ENCODE peak calls at places on chromosome 9, in nine cellular contexts. W, U, R, S, O, P, Z, F and X are unnamed samples.

GRCh38 chr9:90815183-90815943 is 13.7 kb downstream of the SYK start:
- DNase-seq in U (no peak), W (peak), P (no peak), O (peak), R (no peak), F (peak), Z (no peak), S (peak), X (no peak)

GRCh38 chr9:38621434-38622082 is 1.2 kb upstream of the ANKRD18A start:
- DNase-seq in W (peak), Z (peak), O (no peak), F (no peak), U (no peak), P (peak), R (peak), S (no peak), X (no peak)

GRCh38 chr9:84697494-84698114 is 28.1 kb downstream of the NTRK2 start:
- DNase-seq in Z (peak), F (peak), U (peak), O (peak), W (peak), S (no peak), R (peak), P (peak), X (peak)

GRCh38 chr9:127979333-127980055 is 1.3 kb downstream of the EEIG1 start:
- DNase-seq in P (peak), R (peak), U (peak), W (no peak), F (no peak), O (peak), Z (peak), S (peak), X (peak)

GRCh38 chr9:129211686-129212085 is 33.6 kb upstream of the IER5L start:
- DNase-seq in S (no peak), U (no peak), Z (no peak), W (no peak), O (no peak), P (no peak), F (no peak), R (no peak), X (no peak)

GRCh38 chr9:74960548-74960947 is 7.8 kb upstream of the C9orf40 start:
- DNase-seq in W (no peak), S (no peak), U (peak), O (no peak), P (peak), F (no peak), R (no peak), Z (no peak), X (peak)

GRCh38 chr9:19471737-19472648 is 63.2 kb downstream of the ACER2 start:
- DNase-seq in R (peak), O (peak), U (peak), Z (peak), S (peak), P (peak), F (peak), W (peak), X (peak)

GRCh38 chr9:125140576-125140975 is 2.8 kb downstream of the SCAI start:
- DNase-seq in O (no peak), W (peak), S (no peak), U (no peak), P (no peak), Z (no peak), R (no peak), F (no peak), X (no peak)

GRCh38 chr9:132651259-132651658 is 18.5 kb downstream of the DDX31 start:
- DNase-seq in Z (no peak), P (peak), F (no peak), S (no peak), U (peak), W (no peak), O (peak), R (no peak), X (peak)

GRCh38 chr9:74521009-74521408 is 23.9 kb downstream of the RORB start:
- DNase-seq in Z (no peak), S (no peak), P (no peak), O (no peak), R (no peak), F (no peak), U (peak), W (no peak), X (no peak)

GRCh38 chr9:101465330-101465915 is 29.8 kb upstream of the ALDOB start:
- DNase-seq in F (peak), P (peak), S (no peak), U (peak), O (peak), R (peak), W (peak), Z (peak), X (peak)
- TF ChIP-seq CTCF in F (peak), P (peak), S (peak), U (peak), O (peak), R (peak), W (peak), Z (peak), X (peak)

DNA sequence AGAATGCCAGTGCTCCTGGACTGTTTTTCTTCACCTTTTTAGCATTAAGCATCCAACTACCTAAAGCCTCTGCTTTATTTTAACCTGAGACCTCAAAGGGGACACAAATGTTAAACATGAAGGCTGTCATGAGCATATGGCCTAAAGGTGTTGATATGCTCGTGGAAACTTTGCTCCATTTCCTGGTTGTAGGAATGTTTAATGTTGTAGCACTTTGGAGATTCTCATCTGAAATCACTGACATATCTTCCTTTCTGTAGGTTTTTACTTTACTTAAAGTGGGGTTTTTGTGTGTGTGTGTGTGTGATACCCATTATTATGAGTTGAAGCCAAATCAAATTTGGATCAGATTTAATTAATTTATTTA is 37.0 kb downstream of the HABP4 start:
- DNase-seq in U (no peak), P (no peak), W (no peak), F (no peak), Z (no peak), R (no peak), S (no peak), O (no peak), X (no peak)
- H3K4me3 ChIP-seq in U (no peak), P (no peak), W (no peak), F (no peak), Z (no peak), R (no peak), S (no peak), O (no peak), X (no peak)

DNA sequence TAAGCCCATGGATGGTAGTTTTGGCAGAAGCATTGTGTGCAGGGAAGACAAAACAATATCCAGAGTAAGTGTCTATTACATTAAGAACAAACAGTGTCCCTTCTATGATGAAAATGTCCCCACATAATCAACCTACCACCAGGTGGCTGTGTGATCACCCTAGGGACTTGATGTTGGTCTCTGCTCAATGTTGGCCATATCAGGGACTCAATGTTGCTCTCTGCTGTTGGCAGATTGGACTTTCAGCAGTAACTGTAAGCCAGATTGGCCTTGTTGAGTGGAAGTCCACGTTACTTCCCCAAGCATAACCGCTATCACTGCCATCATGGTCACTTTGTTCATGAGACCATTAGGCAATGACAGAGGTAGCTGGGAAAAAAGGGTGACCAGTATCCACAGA is 52.8 kb upstream of the PRSS3 start:
- DNase-seq in P (no peak), W (no peak), R (no peak), S (no peak), Z (no peak), U (no peak), F (no peak), O (no peak), X (no peak)
- TF ChIP-seq CTCF in P (peak), W (no peak), R (no peak), S (peak), Z (no peak), U (no peak), F (no peak), O (no peak), X (no peak)

GRCh38 chr9:137671196-137671538 is 52.4 kb downstream of the EHMT1 start:
- DNase-seq in U (no peak), F (no peak), R (no peak), P (no peak), O (no peak), S (no peak), Z (no peak), W (no peak), X (no peak)

GRCh38 chr9:137674307-137675305 is 55.8 kb downstream of the EHMT1 start:
- DNase-seq in F (no peak), S (no peak), Z (no peak), R (no peak), O (no peak), P (no peak), U (no peak), W (no peak), X (no peak)

GRCh38 chr9:137672907-137673791 is 54.3 kb downstream of the EHMT1 start:
- DNase-seq in Z (peak), R (peak), U (peak), S (peak), P (peak), F (peak), W (no peak), O (peak), X (peak)

GRCh38 chr9:137671721-137672120 is 52.9 kb downstream of the EHMT1 start:
- DNase-seq in O (no peak), P (no peak), S (no peak), Z (no peak), U (no peak), W (no peak), F (no peak), R (no peak), X (no peak)

GRCh38 chr9:137673871-137674270 is 55.1 kb downstream of the EHMT1 start:
- DNase-seq in S (no peak), W (no peak), O (no peak), P (no peak), R (no peak), U (peak), F (no peak), Z (no peak), X (no peak)
- H3K4me3 ChIP-seq in S (no peak), W (no peak), O (no peak), P (no peak), R (no peak), U (no peak), F (no peak), Z (no peak), X (no peak)

GRCh38 chr9:73067074-73067473 is 84.6 kb upstream of the ANXA1 start:
- DNase-seq in Z (no peak), R (no peak), P (no peak), W (no peak), F (no peak), U (no peak), S (no peak), O (no peak), X (no peak)
- TF ChIP-seq CTCF in Z (no peak), R (peak), P (peak), W (no peak), F (no peak), U (no peak), S (peak), O (peak), X (no peak)

GRCh38 chr9:114097613-114098020 is 1.5 kb downstream of the KIF12 start:
- DNase-seq in W (no peak), Z (no peak), F (no peak), S (no peak), P (peak), U (no peak), O (no peak), R (peak), X (peak)

GRCh38 chr9:114094971-114095370 is 4.1 kb downstream of the KIF12 start:
- DNase-seq in Z (no peak), P (no peak), U (no peak), W (no peak), R (peak), S (no peak), O (no peak), F (no peak), X (no peak)

GRCh38 chr9:114098021-114098659 is 952 bp downstream of the KIF12 start:
- DNase-seq in W (peak), Z (no peak), F (no peak), O (no peak), R (peak), U (no peak), P (peak), S (no peak), X (no peak)

GRCh38 chr9:114096866-114097612 is 2.1 kb downstream of the KIF12 start:
- DNase-seq in O (no peak), W (no peak), P (no peak), U (no peak), S (no peak), Z (no peak), F (no peak), R (peak), X (no peak)

GRCh38 chr9:114096041-114096511 is 3.0 kb downstream of the KIF12 start:
- DNase-seq in Z (no peak), P (no peak), R (peak), W (no peak), F (no peak), S (no peak), O (no peak), U (no peak), X (no peak)
- H3K4me3 ChIP-seq in Z (no peak), P (no peak), R (no peak), W (no peak), F (no peak), S (no peak), O (no peak), U (no peak), X (no peak)

GRCh38 chr9:15622596-15622995 is 69.8 kb downstream of the CCDC171 start:
- DNase-seq in S (no peak), R (no peak), W (no peak), O (no peak), Z (no peak), U (peak), F (no peak), P (peak), X (peak)
- TF ChIP-seq CTCF in S (peak), R (no peak), W (peak), O (peak), Z (no peak), U (peak), F (no peak), P (peak), X (peak)

GRCh38 chr9:16475257-16475656 is 395.2 kb downstream of the BNC2 start:
- DNase-seq in Z (no peak), U (no peak), P (no peak), W (no peak), F (no peak), S (no peak), R (no peak), O (no peak), X (no peak)
- H3K4me3 ChIP-seq in Z (no peak), U (no peak), P (no peak), W (no peak), F (no peak), S (no peak), R (no peak), O (no peak), X (no peak)

GRCh38 chr9:101731429-101731828 is 7.0 kb downstream of the GRIN3A start:
- DNase-seq in S (no peak), Z (no peak), F (no peak), R (no peak), U (no peak), O (no peak), P (no peak), W (no peak), X (no peak)

DNA sequence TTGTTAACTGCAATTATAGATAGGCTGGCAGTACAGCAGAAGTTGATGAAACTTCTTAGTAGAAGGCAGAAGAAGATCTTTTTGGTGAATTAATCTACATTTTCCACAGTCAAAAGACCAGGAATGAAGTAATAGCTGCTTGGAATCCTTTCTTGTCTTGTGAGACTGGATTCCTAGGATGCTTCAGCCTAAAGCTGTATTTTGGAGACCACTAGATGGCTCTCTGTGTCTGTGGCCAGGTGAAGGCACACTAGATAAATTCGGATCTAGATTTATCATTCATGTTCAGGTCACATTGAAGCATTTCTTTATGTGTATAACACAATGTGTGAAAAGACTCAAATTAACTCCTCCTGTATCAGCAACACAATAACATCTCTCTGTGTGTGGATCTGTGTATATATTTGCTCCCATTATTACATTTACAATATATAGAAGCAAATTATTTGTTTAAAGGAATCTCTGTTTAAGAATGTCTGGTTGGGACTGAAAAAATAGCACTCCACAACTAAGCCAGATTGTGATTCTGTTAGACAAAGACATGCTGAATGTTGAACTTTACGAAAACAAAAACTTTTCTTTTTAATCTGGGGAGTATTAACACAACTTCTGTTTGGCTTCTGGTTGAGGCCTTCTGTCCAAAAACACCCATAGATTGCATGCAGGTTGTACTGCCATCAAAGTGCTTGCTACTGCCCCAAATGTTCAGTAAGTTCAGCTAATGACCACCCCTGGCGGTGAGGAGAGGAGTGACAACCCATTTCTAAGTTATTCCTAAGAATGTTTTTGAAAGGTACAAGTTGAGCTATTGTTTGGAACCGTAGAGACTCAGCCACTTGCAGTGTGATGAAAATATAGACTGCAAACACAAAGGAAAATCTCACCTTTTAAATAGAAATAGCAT is 10.6 kb downstream of the GRIN3A start:
- DNase-seq in P (peak), W (no peak), O (no peak), S (no peak), F (no peak), U (peak), Z (no peak), R (no peak), X (peak)
- TF ChIP-seq CTCF in P (peak), W (peak), O (peak), S (peak), F (no peak), U (peak), Z (no peak), R (peak), X (peak)

GRCh38 chr9:16870606-16871357 is at the start of gene BNC2:
- DNase-seq in F (peak), R (no peak), S (no peak), Z (no peak), P (no peak), W (peak), U (peak), O (peak), X (peak)
- H3K4me3 ChIP-seq in F (peak), R (peak), S (peak), Z (peak), P (peak), W (peak), U (peak), O (peak), X (peak)